ENCODE peak calls at places on chromosomes 16 and 17, in nine cellular contexts. G, J, K, I, R, N, Y, D and O are unnamed samples.

GRCh38 chr16:79081292-79082066 is 519.1 kb downstream of the MAF start:
- DNase-seq in G (no peak), J (no peak), K (no peak), I (no peak), R (no peak), N (no peak), Y (no peak), D (no peak), O (no peak)

GRCh38 chr17:57377094-57377493 is 120.8 kb downstream of the MSI2 start:
- DNase-seq in G (no peak), J (no peak), K (no peak), I (no peak), R (no peak), N (no peak), Y (no peak), D (no peak), O (no peak)

GRCh38 chr17:19249681-19250080 is 12.5 kb downstream of the EPN2 start:
- DNase-seq in G (no peak), J (peak), K (peak), I (peak), R (no peak), N (no peak), Y (no peak), D (no peak), O (no peak)

GRCh38 chr16:85983606-85984005 is 84.6 kb downstream of the IRF8 start:
- DNase-seq in G (no peak), J (no peak), K (no peak), I (no peak), R (no peak), N (no peak), Y (no peak), D (no peak), O (no peak)

GRCh38 chr17:76598004-76598439 is 12.4 kb upstream of the ST6GALNAC2 start:
- DNase-seq in G (no peak), J (no peak), K (no peak), I (no peak), R (no peak), N (no peak), Y (no peak), D (no peak), O (no peak)

GRCh38 chr16:86697715-86698114 is 119.4 kb downstream of the FOXL1 start:
- DNase-seq in G (no peak), J (peak), K (peak), I (peak), R (no peak), N (no peak), Y (no peak), D (no peak), O (no peak)

GRCh38 chr17:73613271-73613941 is 30.8 kb downstream of the SDK2 start:
- DNase-seq in G (peak), J (no peak), K (no peak), I (no peak), R (no peak), N (no peak), Y (no peak), D (no peak), O (no peak)

GRCh38 chr16:74660383-74660782 is 6.3 kb downstream of the RFWD3 start:
- DNase-seq in G (no peak), J (no peak), K (no peak), I (no peak), R (no peak), N (peak), Y (no peak), D (no peak), O (no peak)

GRCh38 chr17:66807182-66807581 is 27.7 kb upstream of the CACNG5 start:
- DNase-seq in G (no peak), J (no peak), K (no peak), I (no peak), R (no peak), N (no peak), Y (peak), D (no peak), O (no peak)

DNA sequence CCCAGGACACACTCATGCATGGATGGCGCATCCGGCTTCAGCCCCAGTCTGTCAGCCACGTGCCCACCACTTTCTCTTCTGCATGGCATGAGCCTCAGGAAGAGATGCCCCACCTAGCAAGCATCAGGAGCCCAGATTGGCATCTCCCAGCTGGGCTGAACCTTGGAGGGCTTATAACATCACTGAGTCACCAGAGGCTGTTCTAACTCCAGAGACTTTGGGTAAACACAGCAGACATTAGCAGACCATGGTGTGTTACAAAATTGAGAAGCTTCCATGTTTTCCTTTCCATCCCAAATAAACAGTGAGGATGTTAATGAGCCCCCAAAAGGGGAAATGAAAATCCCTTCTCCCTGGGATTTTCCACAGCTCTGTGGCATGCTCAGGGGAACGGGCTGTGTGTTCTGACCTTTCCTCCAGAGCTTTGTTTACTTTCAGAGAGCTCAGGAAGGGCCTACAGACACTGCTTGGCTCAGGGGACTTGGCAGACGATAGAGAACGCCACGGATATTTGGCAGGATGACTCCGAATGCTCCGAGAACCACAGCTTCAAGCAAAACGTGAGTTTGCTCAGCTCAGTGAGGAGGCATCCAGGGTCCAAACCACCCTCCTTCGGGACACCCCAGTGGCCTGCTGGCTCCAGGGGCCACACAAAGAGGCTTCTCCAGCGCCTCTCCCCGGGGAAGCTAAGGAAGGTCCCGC is 16.5 kb downstream of the GLP2R start:
- DNase-seq in G (no peak), J (peak), K (no peak), I (peak), R (no peak), N (no peak), Y (peak), D (no peak), O (no peak)
- H3K4me3 ChIP-seq in G (no peak), J (no peak), K (no peak), I (no peak), R (no peak), N (no peak), Y (no peak), D (no peak), O (no peak)

DNA sequence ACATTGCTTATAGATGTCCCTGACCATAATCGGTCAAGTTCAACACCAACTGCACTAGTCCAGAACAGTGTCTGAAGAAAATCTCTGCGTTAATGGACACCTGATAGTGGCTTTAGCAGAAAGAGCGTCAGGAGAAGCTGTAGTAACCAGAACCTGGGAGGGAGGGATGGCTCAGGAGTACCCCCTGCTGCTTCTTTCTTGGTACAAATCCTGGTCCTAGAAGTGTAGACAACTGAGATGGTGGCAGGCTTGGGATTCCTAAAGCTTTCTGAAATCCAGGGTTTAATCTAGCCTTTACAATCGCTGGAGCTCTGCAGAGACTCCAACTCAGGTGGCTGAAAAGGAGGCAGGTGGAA is 5.4 kb downstream of the MAP3K14 start:
- DNase-seq in G (peak), J (no peak), K (no peak), I (no peak), R (no peak), N (no peak), Y (no peak), D (peak), O (no peak)
- H3K4me3 ChIP-seq in G (no peak), J (no peak), K (no peak), I (no peak), R (peak), N (no peak), Y (no peak), D (no peak), O (peak)

DNA sequence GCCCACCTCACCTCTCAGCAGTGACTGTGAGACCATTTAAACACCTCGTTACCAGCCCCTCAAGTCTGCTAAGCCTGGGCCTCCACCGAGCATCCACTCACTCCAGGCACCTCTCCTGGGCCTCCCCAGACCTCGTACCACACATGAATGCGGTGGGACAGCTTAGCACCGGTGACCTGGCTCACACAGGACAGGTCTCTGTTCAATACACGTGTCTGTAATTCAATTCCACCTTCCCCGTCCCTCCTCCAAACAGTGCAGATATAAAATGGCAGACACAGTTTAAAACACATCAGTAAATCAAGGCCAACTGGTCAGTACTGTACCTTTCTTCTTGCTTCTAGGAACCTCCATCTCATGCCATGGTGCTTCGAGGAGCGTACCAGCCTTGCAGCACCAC is 73.9 kb downstream of the ZNF778 start:
- DNase-seq in G (no peak), J (no peak), K (no peak), I (no peak), R (no peak), N (no peak), Y (no peak), D (no peak), O (no peak)
- H3K4me3 ChIP-seq in G (peak), J (no peak), K (no peak), I (no peak), R (no peak), N (no peak), Y (no peak), D (no peak), O (no peak)

GRCh38 chr17:46769531-46770438 is 48.7 kb downstream of the WNT3 start:
- DNase-seq in G (no peak), J (peak), K (no peak), I (no peak), R (no peak), N (no peak), Y (no peak), D (no peak), O (no peak)
- H3K4me3 ChIP-seq in G (no peak), J (peak), K (no peak), I (no peak), R (no peak), N (no peak), Y (no peak), D (no peak), O (no peak)

DNA sequence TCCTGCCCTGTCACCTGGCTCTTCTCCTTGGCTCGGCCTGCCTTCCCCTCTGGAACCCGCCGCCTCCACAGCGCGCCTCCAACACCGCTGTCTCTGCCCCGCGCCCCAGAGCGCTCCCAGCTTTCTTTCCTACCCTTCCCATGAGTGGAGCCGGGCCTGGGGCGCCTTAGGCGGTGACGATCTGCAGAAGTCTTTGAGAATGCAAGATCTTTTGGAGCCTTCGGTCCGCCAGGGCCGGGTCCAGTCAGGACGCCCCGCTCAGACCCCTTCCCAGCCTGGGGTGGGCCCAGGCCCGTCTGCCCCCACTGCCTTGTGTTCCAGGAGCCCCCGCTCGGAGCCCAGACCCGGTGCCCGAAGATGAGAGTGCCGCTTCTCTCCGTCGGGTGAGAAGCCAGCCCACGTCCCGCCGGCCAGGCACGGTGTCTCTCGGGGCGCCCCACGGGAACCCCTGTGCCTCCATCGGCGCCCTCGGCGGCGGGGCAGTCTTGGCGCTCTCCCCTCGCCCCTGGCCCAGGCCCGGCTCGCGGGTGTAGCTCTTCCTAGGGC is 40.0 kb downstream of the MRM1 start:
- DNase-seq in G (peak), J (no peak), K (no peak), I (no peak), R (no peak), N (no peak), Y (no peak), D (no peak), O (no peak)
- H3K4me3 ChIP-seq in G (peak), J (peak), K (no peak), I (peak), R (no peak), N (peak), Y (no peak), D (peak), O (no peak)

DNA sequence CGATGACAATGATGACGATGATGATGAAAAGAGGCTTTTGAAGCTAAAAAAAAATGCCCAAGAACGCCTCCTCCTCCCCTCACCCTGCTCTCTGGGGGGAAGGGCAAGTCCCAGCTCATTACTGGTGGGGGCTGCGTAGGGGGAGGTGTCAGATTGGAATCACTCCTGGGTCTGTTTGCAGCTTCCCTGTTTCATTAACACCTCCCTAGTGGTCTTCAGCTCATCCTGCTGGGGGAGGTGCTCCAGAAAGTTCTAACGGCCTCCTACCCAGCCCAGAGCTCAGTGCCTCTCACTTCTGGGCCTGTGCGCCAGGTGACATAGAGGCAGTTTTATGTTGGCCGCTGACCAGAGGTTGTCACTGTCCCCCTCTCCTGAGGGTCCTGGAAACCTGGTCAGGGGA is 12.7 kb downstream of the MRM1 start:
- DNase-seq in G (no peak), J (no peak), K (no peak), I (no peak), R (no peak), N (no peak), Y (no peak), D (no peak), O (no peak)
- H3K4me3 ChIP-seq in G (no peak), J (no peak), K (no peak), I (no peak), R (no peak), N (no peak), Y (no peak), D (no peak), O (no peak)

DNA sequence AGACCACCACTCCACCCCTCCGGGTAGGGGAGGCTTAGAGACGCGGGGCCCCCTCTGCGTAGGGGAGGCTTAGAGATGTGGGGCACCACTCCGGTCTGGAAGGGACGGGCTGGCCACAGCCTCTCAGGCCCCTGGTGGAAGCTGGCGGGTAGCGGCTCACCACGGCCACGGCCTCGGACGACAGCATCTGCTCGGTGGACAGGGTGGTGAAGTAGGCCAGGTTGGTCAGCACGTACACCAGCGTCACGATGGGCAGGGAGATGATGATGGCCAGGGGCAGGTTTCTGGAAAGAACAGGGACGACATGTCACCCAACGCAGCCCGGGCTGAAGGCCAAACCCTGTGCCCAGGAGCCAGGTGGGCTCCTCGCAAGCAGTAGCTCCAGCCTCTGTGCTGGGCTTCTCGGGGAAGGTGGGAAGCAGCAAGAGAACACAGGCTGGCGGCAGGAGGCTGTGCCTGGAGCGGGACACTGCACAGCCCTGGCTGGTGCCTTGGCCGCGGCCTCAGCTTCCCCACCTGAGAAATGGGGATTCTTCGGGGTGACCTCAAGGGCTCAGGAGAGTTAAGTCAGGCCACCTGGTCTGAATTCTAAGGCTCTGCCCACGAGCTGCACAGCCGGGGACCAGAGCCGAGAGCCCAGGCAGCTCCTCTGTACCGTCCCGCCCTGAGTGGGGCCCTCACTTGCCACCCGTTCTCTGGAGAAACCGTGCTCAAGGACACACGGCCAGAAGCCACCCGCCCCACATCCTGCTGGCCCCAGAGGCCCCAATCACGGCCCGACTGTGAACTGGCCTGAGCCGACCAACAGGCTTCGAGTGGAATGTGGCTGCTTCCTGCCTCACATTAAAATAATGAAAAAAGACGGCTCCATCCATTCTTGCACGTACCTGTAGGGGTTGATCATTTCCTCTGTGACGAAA is 29.5 kb downstream of the SLC7A5 start:
- DNase-seq in G (no peak), J (peak), K (peak), I (no peak), R (no peak), N (no peak), Y (no peak), D (no peak), O (no peak)
- H3K4me3 ChIP-seq in G (no peak), J (no peak), K (no peak), I (no peak), R (no peak), N (no peak), Y (no peak), D (no peak), O (no peak)